ENCODE peak calls at places on chromosomes 13 and 19, in nine cellular contexts. R is adrenal gland, F is transverse colon, Q is breast epithelium, W is prostate gland, L is heart left ventricle, A is thyroid gland, Y is ovary, Z is suprapubic skin. I is an unnamed sample.

GRCh38 chr19:45568732-45569131 is 15.9 kb downstream of the OPA3 start:
- DNase-seq in A (no peak), R (no peak), F (no peak), Y (no peak), W (no peak), Z (no peak), L (peak), Q (no peak), I (no peak)

GRCh38 chr13:35854286-35854685 is 276.9 kb downstream of the DCLK1 start:
- DNase-seq in W (no peak), Y (no peak), F (no peak), L (no peak), Q (no peak), A (no peak), R (no peak), Z (no peak), I (no peak)

GRCh38 chr19:14410775-14411134 is 8.4 kb downstream of the DDX39A start:
- DNase-seq in Q (no peak), Y (no peak), F (no peak), R (no peak), Z (no peak), L (no peak), A (no peak), W (no peak), I (no peak)

GRCh38 chr13:45510671-45511070 is 45.9 kb downstream of the COG3 start:
- DNase-seq in R (no peak), A (no peak), F (no peak), Q (no peak), Y (no peak), L (no peak), W (no peak), Z (no peak), I (no peak)

GRCh38 chr19:34269968-34270621 is 15.7 kb downstream of the GARRE1 start:
- DNase-seq in A (peak), L (no peak), F (peak), W (no peak), Z (peak), Y (no peak), Q (no peak), R (peak), I (no peak)

GRCh38 chr13:90197722-90198121 is 1149.8 kb upstream of the MIR17HG start:
- DNase-seq in R (no peak), F (no peak), Q (no peak), W (no peak), L (no peak), Y (no peak), Z (no peak), A (no peak), I (no peak)

GRCh38 chr13:44268965-44269364 is 104.7 kb upstream of the SERP2 start:
- DNase-seq in A (no peak), L (no peak), Q (no peak), F (no peak), R (no peak), Y (no peak), W (no peak), Z (no peak), I (no peak)

GRCh38 chr13:51632643-51633357 is 48.5 kb downstream of the WDFY2 start:
- DNase-seq in F (no peak), A (peak), R (no peak), L (no peak), Q (no peak), Z (no peak), Y (no peak), W (peak), I (peak)

GRCh38 chr13:44752184-44752583 is 176.1 kb upstream of the TSC22D1 start:
- DNase-seq in L (no peak), A (no peak), Z (no peak), R (peak), F (no peak), Y (no peak), Q (no peak), W (no peak), I (no peak)

GRCh38 chr13:77833331-77833863 is 85.2 kb downstream of the EDNRB start:
- DNase-seq in R (no peak), A (no peak), Z (no peak), Q (no peak), F (no peak), Y (no peak), W (no peak), L (no peak), I (no peak)

GRCh38 chr13:28468520-28468915 is 26.4 kb downstream of the FLT1 start:
- DNase-seq in L (no peak), Y (no peak), W (no peak), R (no peak), Q (no peak), Z (no peak), F (no peak), A (no peak), I (no peak)

GRCh38 chr13:87498681-87499080 is 172.5 kb upstream of the SLITRK5 start:
- DNase-seq in W (no peak), R (no peak), A (peak), L (no peak), F (no peak), Y (no peak), Z (no peak), Q (no peak), I (peak)

GRCh38 chr13:30737511-30738342 is 2.4 kb downstream of the ALOX5AP start:
- DNase-seq in F (no peak), Q (no peak), A (no peak), R (no peak), L (no peak), Z (no peak), W (no peak), Y (no peak), I (no peak)

GRCh38 chr13:66171821-66172220 is 1058.3 kb downstream of the PCDH9 start:
- DNase-seq in Z (no peak), F (no peak), Y (no peak), A (no peak), L (no peak), R (no peak), W (no peak), Q (no peak), I (no peak)

GRCh38 chr13:71117920-71118319 is 749.1 kb downstream of the DACH1 start:
- DNase-seq in A (no peak), L (no peak), R (no peak), Q (no peak), F (no peak), Y (no peak), Z (no peak), W (no peak), I (no peak)

GRCh38 chr13:95535243-95535642 is 17.3 kb upstream of the CLDN10 start:
- DNase-seq in Q (no peak), Y (no peak), A (no peak), L (no peak), Z (no peak), W (no peak), R (no peak), F (no peak), I (no peak)

GRCh38 chr19:49773663-49774305 is 7.0 kb downstream of the AP2A1 start:
- DNase-seq in Y (no peak), W (no peak), L (no peak), Q (no peak), F (no peak), A (no peak), Z (no peak), R (no peak), I (no peak)

GRCh38 chr19:49772850-49773432 is 6.1 kb downstream of the AP2A1 start:
- DNase-seq in R (no peak), Z (no peak), Y (no peak), L (no peak), F (no peak), A (no peak), Q (no peak), W (no peak), I (no peak)

GRCh38 chr19:49774969-49775368 is 8.2 kb downstream of the AP2A1 start:
- DNase-seq in W (no peak), A (no peak), Q (no peak), R (no peak), Z (no peak), Y (no peak), F (no peak), L (no peak), I (no peak)

GRCh38 chr19:49770529-49770928 is 3.7 kb downstream of the AP2A1 start:
- DNase-seq in R (no peak), L (no peak), F (no peak), W (no peak), Y (no peak), A (no peak), Q (no peak), Z (no peak), I (no peak)

GRCh38 chr19:49771674-49772139 is 4.9 kb downstream of the AP2A1 start:
- DNase-seq in F (peak), Z (no peak), L (no peak), W (no peak), Y (no peak), R (no peak), Q (no peak), A (no peak), I (no peak)
- TF ChIP-seq POLR2A in F (no peak), Z (no peak), L (no peak), W (no peak), Y (no peak), R (no peak), Q (no peak), A (no peak), I (no peak)

GRCh38 chr19:46718157-46718933 is 1.4 kb upstream of the PRKD2 start:
- DNase-seq in A (no peak), R (peak), F (peak), Z (no peak), Y (no peak), Q (no peak), L (peak), W (no peak), I (no peak)
- H3K27ac ChIP-seq in A (no peak), R (no peak), F (peak), Z (peak), Y (peak), Q (peak), L (peak), W (peak), I (no peak)

GRCh38 chr13:60329221-60329983 is 67.6 kb upstream of the TDRD3 start:
- DNase-seq in Q (no peak), W (no peak), Z (no peak), A (no peak), L (no peak), R (no peak), F (peak), Y (no peak), I (peak)
- TF ChIP-seq CTCF in Q (no peak), W (no peak), Z (no peak), A (no peak), L (peak), R (no peak), F (peak), Y (no peak), I (no peak)

GRCh38 chr19:47348819-47349795 is at the start of gene DHX34:
- DNase-seq in R (peak), Y (peak), Q (peak), W (peak), F (peak), L (peak), A (peak), Z (peak), I (peak)
- TF ChIP-seq POLR2A in R (peak), Y (peak), Q (peak), W (peak), F (peak), L (no peak), A (no peak), Z (peak), I (no peak)

DNA sequence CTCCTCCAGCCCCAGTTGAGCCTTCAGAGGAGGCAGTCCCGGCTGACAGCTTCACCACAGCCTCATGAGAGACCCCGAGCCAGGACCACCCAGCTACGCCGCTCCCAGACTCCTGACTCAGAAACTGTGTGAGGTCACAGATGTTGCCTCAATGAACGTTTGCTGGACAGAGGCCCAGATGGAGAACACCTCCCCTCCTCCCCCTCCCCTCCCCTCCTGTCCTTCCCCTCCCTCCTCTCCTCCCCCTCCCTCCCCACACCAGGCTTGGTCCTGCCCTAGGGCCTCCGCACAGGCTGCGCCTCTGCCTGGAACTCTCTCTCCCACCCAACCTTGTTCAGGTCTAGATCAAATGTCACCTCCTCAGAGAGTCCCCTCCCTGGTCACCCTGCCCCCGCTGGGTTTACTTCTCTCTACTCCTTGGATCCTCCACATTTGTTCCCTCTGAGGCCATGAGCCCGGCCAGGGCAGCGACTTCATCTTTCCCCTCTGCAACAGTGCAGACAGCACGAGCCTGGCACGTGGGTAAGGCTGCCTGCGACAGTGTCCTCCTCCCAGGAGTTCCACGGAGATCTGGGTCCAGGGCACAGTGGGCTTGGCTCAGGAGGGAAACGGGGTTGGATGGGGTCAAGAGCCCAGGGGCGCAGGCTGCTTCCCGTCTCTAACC is 17.4 kb downstream of the PIP5K1C start:
- DNase-seq in F (no peak), A (no peak), Z (no peak), L (no peak), Q (no peak), Y (no peak), W (no peak), R (no peak), I (no peak)
- H3K27ac ChIP-seq in F (peak), A (peak), Z (no peak), L (peak), Q (no peak), Y (no peak), W (no peak), R (no peak), I (peak)